ENCODE peak calls at places on chromosomes 5 and 9, in eight cellular contexts. N, I, Y, P, A, F, M and D are unnamed samples.

GRCh38 chr5:91425046-91425445 is 41.9 kb upstream of the ARRDC3 start:
- DNase-seq in N (no peak), I (no peak), Y (no peak), P (no peak), A (no peak), F (no peak), M (no peak), D (no peak)

GRCh38 chr9:135815433-135816178 is 91.7 kb downstream of the CAMSAP1 start:
- DNase-seq in N (no peak), I (no peak), Y (no peak), P (no peak), A (no peak), F (no peak), M (no peak), D (peak)

GRCh38 chr5:96080557-96080956 is 118.9 kb upstream of the ELL2 start:
- DNase-seq in N (no peak), I (peak), Y (no peak), P (no peak), A (no peak), F (no peak), M (peak), D (no peak)

GRCh38 chr5:98314262-98314661 is 459.2 kb upstream of the RGMB start:
- DNase-seq in N (no peak), I (peak), Y (no peak), P (no peak), A (no peak), F (no peak), M (peak), D (no peak)

GRCh38 chr9:137174722-137175293 is 3.0 kb upstream of the TMEM210 start:
- DNase-seq in N (no peak), I (no peak), Y (no peak), P (no peak), A (no peak), F (no peak), M (no peak), D (no peak)

GRCh38 chr5:53545744-53546143 is 14.7 kb upstream of the NDUFS4 start:
- DNase-seq in N (no peak), I (no peak), Y (no peak), P (no peak), A (no peak), F (no peak), M (no peak), D (no peak)

GRCh38 chr5:121967187-121967586 is 5.4 kb downstream of the SRFBP1 start:
- DNase-seq in N (no peak), I (peak), Y (no peak), P (no peak), A (no peak), F (no peak), M (peak), D (no peak)

GRCh38 chr5:90293931-90294330 is 115.6 kb downstream of the CETN3 start:
- DNase-seq in N (no peak), I (peak), Y (no peak), P (no peak), A (no peak), F (no peak), M (peak), D (no peak)

GRCh38 chr9:136750526-136750925 is 2.2 kb upstream of the LCN6 start:
- DNase-seq in N (no peak), I (peak), Y (no peak), P (no peak), A (no peak), F (no peak), M (peak), D (no peak)

GRCh38 chr5:63860379-63860778 is 101.9 kb downstream of the HTR1A start:
- DNase-seq in N (no peak), I (no peak), Y (no peak), P (no peak), A (no peak), F (no peak), M (no peak), D (no peak)

GRCh38 chr5:94396687-94397086 is 221.7 kb downstream of the KIAA0825 start:
- DNase-seq in N (no peak), I (no peak), Y (no peak), P (no peak), A (no peak), F (no peak), M (no peak), D (no peak)

GRCh38 chr5:133247145-133247709 is 195.4 kb downstream of the HSPA4 start:
- DNase-seq in N (no peak), I (peak), Y (no peak), P (no peak), A (no peak), F (no peak), M (no peak), D (no peak)

GRCh38 chr5:17089001-17089400 is 128.4 kb upstream of the BASP1 start:
- DNase-seq in N (no peak), I (no peak), Y (no peak), P (no peak), A (no peak), F (no peak), M (no peak), D (no peak)
- TF ChIP-seq CTCF in N (no peak), I (no peak), Y (no peak), P (no peak), A (no peak), F (no peak), M (no peak), D (no peak)

GRCh38 chr5:154476343-154477213 is 1.4 kb downstream of the HAND1 start:
- DNase-seq in N (no peak), I (no peak), Y (no peak), P (no peak), A (no peak), F (no peak), M (no peak), D (peak)
- H3K4me3 ChIP-seq in N (peak), I (no peak), Y (no peak), P (peak), A (peak), F (peak), M (no peak), D (no peak)

GRCh38 chr5:149153751-149154610 is 12.7 kb downstream of the ABLIM3 start:
- DNase-seq in N (peak), I (peak), Y (peak), P (no peak), A (no peak), F (no peak), M (peak), D (peak)
- TF ChIP-seq CTCF in N (no peak), I (no peak), Y (no peak), P (no peak), A (no peak), F (no peak), M (no peak), D (no peak)

DNA sequence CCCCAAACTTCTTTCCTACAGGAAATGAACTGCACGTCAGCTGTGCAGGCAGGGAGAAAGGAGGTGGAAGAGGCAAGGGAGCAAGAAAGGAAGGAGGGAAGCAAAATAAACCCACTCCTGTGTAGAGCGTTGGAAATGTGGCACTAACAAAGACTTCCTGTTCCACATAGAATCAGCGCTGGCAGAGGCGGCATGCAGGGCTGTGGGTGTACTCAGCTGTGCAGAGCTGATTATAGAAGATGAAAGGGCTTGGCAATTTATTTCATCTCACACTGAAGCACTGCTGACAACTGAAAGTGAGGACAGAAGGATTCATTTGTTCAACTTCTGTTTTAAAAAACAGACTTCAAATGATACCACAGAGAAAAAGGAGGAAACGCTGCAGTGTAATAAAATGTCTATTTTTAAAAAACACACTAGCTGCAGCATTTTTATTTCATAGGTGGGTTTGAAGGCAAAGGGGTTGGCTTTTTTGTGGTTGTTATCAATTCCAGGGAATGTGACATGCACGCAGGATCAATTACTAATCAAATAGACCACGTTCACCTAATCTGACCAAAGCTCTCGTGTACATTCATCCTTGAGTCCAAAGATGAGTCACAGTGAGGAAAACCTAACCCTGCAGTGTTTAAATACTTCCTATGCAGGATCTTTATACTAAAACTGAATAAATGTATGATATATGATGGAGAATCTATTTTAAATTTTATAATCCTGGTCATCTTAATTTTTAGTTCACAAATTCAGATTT is 583.5 kb downstream of the ZNF608 start:
- DNase-seq in N (peak), I (peak), Y (peak), P (peak), A (no peak), F (no peak), M (peak), D (no peak)
- H3K4me3 ChIP-seq in N (no peak), I (no peak), Y (no peak), P (no peak), A (no peak), F (no peak), M (no peak), D (no peak)